ENCODE peak calls at places on chromosomes 12 and 14, in four cellular contexts. One of them, this sample, is unnamed.

GRCh38 chr12:26833692-26834168 is 736 bp upstream of the ITPR2 start:
- DNase-seq in NCI-H774: no peak
- DNase-seq in amniotic epithelial cell: peak
- DNase-seq in endothelial cell: no peak
- DNase-seq in this sample: peak

GRCh38 chr14:68782091-68782981 is 10.5 kb downstream of the ZFP36L1 start:
- DNase-seq in NCI-H774: no peak
- DNase-seq in amniotic epithelial cell: no peak
- DNase-seq in endothelial cell: no peak
- DNase-seq in this sample: no peak

GRCh38 chr12:96121271-96121711 is 72.9 kb upstream of the ELK3 start:
- DNase-seq in NCI-H774: no peak
- DNase-seq in amniotic epithelial cell: peak
- DNase-seq in endothelial cell: no peak
- DNase-seq in this sample: no peak

GRCh38 chr14:37090026-37090425 is 82.4 kb downstream of the SLC25A21 start:
- DNase-seq in NCI-H774: no peak
- DNase-seq in amniotic epithelial cell: no peak
- DNase-seq in endothelial cell: no peak
- DNase-seq in this sample: no peak

GRCh38 chr12:116642683-116643082 is 83.5 kb downstream of the MAP1LC3B2 start:
- DNase-seq in NCI-H774: no peak
- DNase-seq in amniotic epithelial cell: peak
- DNase-seq in endothelial cell: no peak
- DNase-seq in this sample: no peak

GRCh38 chr12:79547735-79548347 is 142.9 kb downstream of the PAWR start:
- DNase-seq in NCI-H774: peak
- DNase-seq in amniotic epithelial cell: peak
- DNase-seq in endothelial cell: peak
- DNase-seq in this sample: peak

GRCh38 chr14:100592972-100593371 is 5.8 kb upstream of the BEGAIN start:
- DNase-seq in NCI-H774: no peak
- DNase-seq in amniotic epithelial cell: no peak
- DNase-seq in endothelial cell: no peak
- DNase-seq in this sample: no peak

GRCh38 chr12:96424601-96425000 is 24.4 kb upstream of the CDK17 start:
- DNase-seq in NCI-H774: no peak
- DNase-seq in amniotic epithelial cell: peak
- DNase-seq in endothelial cell: no peak
- DNase-seq in this sample: no peak

GRCh38 chr14:70770490-70770889 is 38.8 kb downstream of the MAP3K9 start:
- DNase-seq in NCI-H774: no peak
- DNase-seq in amniotic epithelial cell: no peak
- DNase-seq in endothelial cell: no peak
- DNase-seq in this sample: no peak

This sample was measured in hepatic stellate cell.